ENCODE peak calls at places on chromosomes 2 and 18, in nine cellular contexts. V is D721Med, D is Calu3, K is mucosa of descending colon, Q is neural crest cell, U is foreskin fibroblast, F is GM06990, Y is glutamatergic neuron, M is epithelial cell of esophagus. A is an unnamed sample.

GRCh38 chr2:160432633-160433032 is 61.0 kb downstream of the RBMS1 start:
- DNase-seq in Q (no peak), M (peak), F (no peak), U (peak), V (no peak), Y (no peak), K (no peak), D (peak), A (no peak)

GRCh38 chr2:214808481-214808931 is 977 bp downstream of the BARD1 start:
- DNase-seq in U (peak), Y (no peak), D (no peak), K (no peak), V (no peak), Q (no peak), F (no peak), M (peak), A (no peak)

GRCh38 chr2:240905176-240905781 is 857 bp upstream of the CROCC2 start:
- DNase-seq in V (no peak), Y (peak), F (no peak), K (peak), M (no peak), U (no peak), D (peak), Q (no peak), A (no peak)

GRCh38 chr2:8805278-8806045 is 32.0 kb downstream of the KIDINS220 start:
- DNase-seq in F (no peak), Y (no peak), M (no peak), K (no peak), V (no peak), Q (no peak), U (peak), D (no peak), A (no peak)

GRCh38 chr2:197168705-197169104 is 141.9 kb downstream of the ANKRD44 start:
- DNase-seq in M (peak), U (peak), V (no peak), D (peak), Q (peak), K (peak), F (no peak), Y (peak), A (peak)

GRCh38 chr2:181984814-181985631 is 630 bp upstream of the PPP1R1C start:
- DNase-seq in F (no peak), M (no peak), V (no peak), K (no peak), Q (no peak), Y (no peak), U (no peak), D (no peak), A (no peak)

GRCh38 chr18:23934252-23934651 is 80.3 kb upstream of the TTC39C start:
- DNase-seq in D (no peak), Y (no peak), V (no peak), F (no peak), K (no peak), Q (no peak), M (no peak), U (no peak), A (no peak)

GRCh38 chr2:10772201-10772867 is 40.3 kb downstream of the PDIA6 start:
- DNase-seq in U (no peak), Q (no peak), Y (no peak), K (peak), M (no peak), F (no peak), V (no peak), D (no peak), A (no peak)

GRCh38 chr2:20143263-20143662 is 81.7 kb downstream of the SDC1 start:
- DNase-seq in Q (no peak), U (peak), M (peak), V (no peak), Y (no peak), D (peak), K (no peak), F (no peak), A (no peak)

GRCh38 chr2:45755585-45756330 is 104.3 kb downstream of the PRKCE start:
- DNase-seq in K (no peak), Y (no peak), V (no peak), U (peak), F (no peak), Q (no peak), M (no peak), D (no peak), A (no peak)

GRCh38 chr2:101831351-101831865 is 133.9 kb downstream of the MAP4K4 start:
- DNase-seq in F (no peak), Q (peak), V (no peak), D (peak), M (peak), U (peak), Y (peak), K (peak), A (peak)

GRCh38 chr2:9836074-9836473 is 7.2 kb upstream of the TAF1B start:
- DNase-seq in U (no peak), K (no peak), Q (no peak), F (no peak), Y (no peak), M (no peak), D (no peak), V (no peak), A (no peak)

GRCh38 chr2:241191101-241191500 is 2.6 kb downstream of the ANO7 start:
- DNase-seq in V (no peak), U (no peak), D (no peak), Q (no peak), F (no peak), Y (no peak), M (no peak), K (peak), A (no peak)

GRCh38 chr2:235333076-235333475 is 160.8 kb upstream of the AGAP1 start:
- DNase-seq in Y (no peak), D (no peak), M (no peak), U (no peak), K (no peak), Q (no peak), F (no peak), V (no peak), A (no peak)

GRCh38 chr2:88874063-88874657 is 182.7 kb downstream of the RPIA start:
- DNase-seq in M (peak), U (peak), K (no peak), V (no peak), Q (peak), D (peak), F (no peak), Y (peak), A (no peak)

GRCh38 chr2:9984217-9984739 is 32.8 kb downstream of the GRHL1 start:
- DNase-seq in V (peak), Y (no peak), U (peak), K (no peak), F (no peak), Q (no peak), D (no peak), M (peak), A (no peak)

DNA sequence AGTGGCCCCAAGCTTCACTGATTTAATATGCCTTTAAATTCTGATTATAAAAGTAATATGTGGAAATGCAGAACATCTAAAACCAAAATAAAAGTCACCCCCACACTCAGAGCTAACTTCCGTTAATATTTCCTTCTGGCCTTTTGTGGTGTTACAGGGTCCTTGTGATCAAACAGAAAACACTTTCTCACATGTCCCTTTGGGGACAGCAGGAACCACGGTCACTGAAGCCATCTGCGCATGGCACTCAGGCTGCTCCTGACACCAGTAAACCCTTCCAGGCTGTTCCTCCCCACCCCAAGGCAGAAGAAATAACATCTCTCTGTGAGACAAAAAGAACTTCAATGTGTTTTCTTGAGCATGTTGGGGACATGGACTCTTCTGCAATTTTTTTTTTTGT is 25.1 kb upstream of the GPR17 start:
- DNase-seq in U (no peak), Q (no peak), M (no peak), D (no peak), F (no peak), K (no peak), V (peak), Y (no peak), A (peak)
- TF ChIP-seq CTCF in U (no peak), Q (no peak), M (no peak), D (no peak), F (no peak), K (no peak), V (no peak), Y (no peak), A (no peak)

GRCh38 chr2:105634198-105634597 is 110.5 kb upstream of the NCK2 start:
- DNase-seq in K (no peak), F (no peak), V (no peak), Y (no peak), Q (no peak), D (no peak), M (no peak), U (peak), A (no peak)
- TF ChIP-seq CTCF in K (no peak), F (no peak), V (no peak), Y (no peak), Q (no peak), D (no peak), M (no peak), U (no peak), A (no peak)

DNA sequence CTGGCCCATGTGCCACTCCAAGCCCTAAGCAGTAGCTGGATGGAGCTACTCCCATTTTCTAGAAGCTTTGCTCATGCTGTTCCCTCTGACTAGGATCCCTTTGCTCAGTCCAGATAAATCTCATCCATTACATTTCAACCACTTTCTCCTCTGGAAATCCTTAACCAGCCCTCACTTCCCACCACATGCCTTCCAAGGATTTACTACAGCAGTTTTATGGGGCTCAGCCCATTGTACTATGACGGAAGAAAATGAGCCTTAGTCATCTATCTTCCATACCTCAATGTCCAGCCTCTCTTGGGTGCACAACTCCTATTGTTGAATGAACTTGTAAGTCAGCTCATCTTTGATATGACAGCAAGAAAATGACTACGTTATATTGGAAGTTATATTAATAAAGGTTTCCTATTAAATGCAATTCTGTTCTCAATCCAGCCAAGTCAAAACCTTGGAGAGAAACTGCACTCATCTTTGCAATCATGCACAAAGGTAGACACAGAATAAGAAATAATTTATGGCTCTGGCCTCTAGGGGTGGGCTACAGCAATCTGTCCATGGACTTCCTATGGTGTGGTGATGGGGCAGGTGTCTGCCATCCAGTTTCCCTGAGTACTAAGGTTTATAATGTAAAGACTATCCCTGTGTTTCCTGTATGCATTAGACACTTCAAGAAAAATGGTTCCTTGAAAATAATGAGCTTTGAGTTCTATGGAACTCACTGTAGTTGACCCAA is 3.4 kb downstream of the B4GALT6 start:
- DNase-seq in Y (peak), V (no peak), M (peak), U (no peak), D (no peak), K (no peak), Q (no peak), F (no peak), A (no peak)
- TF ChIP-seq CTCF in Y (peak), V (no peak), M (peak), U (no peak), D (no peak), K (no peak), Q (peak), F (peak), A (no peak)

DNA sequence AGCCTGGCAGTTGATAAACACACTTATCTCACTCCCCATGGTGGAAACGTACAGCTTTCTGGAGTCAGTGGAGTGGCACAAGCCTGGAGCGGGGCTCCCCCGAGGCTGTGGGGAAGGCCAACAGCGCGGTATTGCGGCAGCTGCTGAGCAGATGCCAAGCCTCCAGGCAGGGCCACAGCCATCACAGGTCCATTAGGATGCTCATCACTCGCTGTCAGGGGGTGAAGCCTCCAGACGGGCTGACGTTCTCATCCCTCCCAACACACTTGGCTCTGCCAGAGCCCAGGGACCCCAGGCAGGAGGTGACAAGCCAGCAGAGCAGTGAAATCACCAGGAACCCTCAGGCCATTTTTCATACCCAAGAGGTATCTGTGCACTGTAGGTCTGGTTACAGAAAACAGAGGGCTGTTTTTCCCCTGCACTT is 529.2 kb upstream of the KLHL29 start:
- DNase-seq in F (no peak), Y (peak), U (no peak), Q (no peak), V (no peak), D (no peak), K (no peak), M (no peak), A (no peak)
- TF ChIP-seq CTCF in F (no peak), Y (no peak), U (no peak), Q (no peak), V (no peak), D (no peak), K (no peak), M (no peak), A (no peak)

GRCh38 chr2:118176601-118177000 is 88.3 kb downstream of the INSIG2 start:
- DNase-seq in D (no peak), Q (no peak), F (no peak), Y (no peak), K (no peak), V (no peak), M (no peak), U (no peak), A (no peak)

GRCh38 chr2:118179445-118179844 is 91.2 kb downstream of the INSIG2 start:
- DNase-seq in M (no peak), Q (no peak), D (no peak), V (no peak), U (no peak), Y (no peak), K (no peak), F (no peak), A (no peak)

GRCh38 chr2:118177318-118177717 is 89.0 kb downstream of the INSIG2 start:
- DNase-seq in K (no peak), F (no peak), Q (no peak), D (no peak), Y (no peak), M (no peak), U (no peak), V (no peak), A (no peak)

DNA sequence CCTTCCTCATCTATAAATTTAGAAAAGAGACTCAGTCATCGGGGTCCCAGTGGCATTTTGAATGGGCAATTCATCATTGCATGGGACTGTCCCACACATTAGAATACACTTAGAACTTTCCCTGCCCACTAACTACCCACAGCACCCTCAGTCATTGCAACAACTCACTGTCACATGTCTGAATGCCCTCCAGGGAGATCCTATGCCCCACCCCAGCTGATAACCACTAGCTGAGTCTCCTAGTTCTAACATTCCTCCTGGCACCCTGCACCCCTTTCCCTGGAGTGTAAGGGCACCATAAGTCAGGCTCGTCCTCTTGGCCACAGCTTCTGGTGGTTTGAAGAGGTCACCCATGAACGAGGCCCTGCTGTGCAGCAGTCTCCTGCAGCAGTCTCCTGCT is 89.7 kb downstream of the INSIG2 start:
- DNase-seq in Q (no peak), Y (no peak), V (no peak), K (no peak), U (no peak), F (no peak), M (peak), D (no peak), A (no peak)
- TF ChIP-seq CTCF in Q (no peak), Y (no peak), V (no peak), K (no peak), U (no peak), F (no peak), M (no peak), D (no peak), A (no peak)

GRCh38 chr2:183091954-183092345 is 13.4 kb downstream of the DUSP19 start:
- DNase-seq in K (no peak), F (no peak), U (no peak), D (no peak), Q (no peak), Y (no peak), M (no peak), V (no peak), A (no peak)

GRCh38 chr2:183091318-183091953 is 12.9 kb downstream of the DUSP19 start:
- DNase-seq in M (no peak), D (no peak), F (no peak), U (no peak), V (no peak), Q (no peak), K (no peak), Y (no peak), A (no peak)

GRCh38 chr2:183089192-183089851 is 10.8 kb downstream of the DUSP19 start:
- DNase-seq in M (no peak), U (no peak), D (no peak), K (no peak), Y (no peak), Q (no peak), V (no peak), F (no peak), A (no peak)

GRCh38 chr2:183088061-183088460 is 9.5 kb downstream of the DUSP19 start:
- DNase-seq in U (no peak), Y (no peak), Q (no peak), F (no peak), V (no peak), M (no peak), K (no peak), D (no peak), A (no peak)

DNA sequence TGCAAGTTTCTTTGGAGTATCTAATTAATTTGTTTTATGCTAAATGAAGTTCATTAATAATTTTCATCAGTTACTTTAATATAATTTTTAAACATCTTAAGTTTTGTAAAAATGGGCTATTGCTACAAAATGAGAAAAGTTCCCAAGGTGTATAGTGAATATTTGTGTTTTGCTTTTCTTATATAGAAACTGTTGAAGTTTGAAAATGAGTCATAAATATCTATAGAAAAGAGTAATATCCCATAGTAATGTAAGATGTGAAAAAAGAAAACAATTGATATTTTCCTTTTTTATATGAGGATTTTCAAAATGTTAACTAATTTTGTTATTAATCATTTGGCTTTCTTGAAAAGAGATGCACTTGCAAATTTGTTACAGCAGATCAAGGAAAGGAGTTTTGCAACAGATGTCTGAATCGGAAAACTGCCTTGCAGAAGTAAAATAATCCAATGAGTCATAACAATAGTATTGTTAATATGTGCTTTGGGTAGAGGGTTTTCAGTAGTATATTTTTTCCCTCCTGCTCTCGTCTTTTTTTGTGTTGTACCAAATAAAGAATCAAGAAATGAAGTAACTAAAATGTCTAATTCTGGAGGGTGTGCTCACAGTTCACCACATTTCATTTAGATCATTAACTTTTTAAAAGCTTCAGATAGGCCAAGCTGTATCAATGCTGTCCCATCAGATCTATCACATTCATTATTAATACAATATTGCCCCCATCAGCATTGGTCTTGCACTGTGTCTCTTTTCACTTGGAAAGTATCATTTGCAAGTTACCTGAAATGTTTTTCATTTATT is 15.5 kb downstream of the DUSP19 start:
- DNase-seq in Q (no peak), V (no peak), M (peak), F (peak), D (no peak), U (peak), K (no peak), Y (no peak), A (no peak)
- TF ChIP-seq CTCF in Q (no peak), V (no peak), M (no peak), F (peak), D (no peak), U (no peak), K (no peak), Y (no peak), A (no peak)

DNA sequence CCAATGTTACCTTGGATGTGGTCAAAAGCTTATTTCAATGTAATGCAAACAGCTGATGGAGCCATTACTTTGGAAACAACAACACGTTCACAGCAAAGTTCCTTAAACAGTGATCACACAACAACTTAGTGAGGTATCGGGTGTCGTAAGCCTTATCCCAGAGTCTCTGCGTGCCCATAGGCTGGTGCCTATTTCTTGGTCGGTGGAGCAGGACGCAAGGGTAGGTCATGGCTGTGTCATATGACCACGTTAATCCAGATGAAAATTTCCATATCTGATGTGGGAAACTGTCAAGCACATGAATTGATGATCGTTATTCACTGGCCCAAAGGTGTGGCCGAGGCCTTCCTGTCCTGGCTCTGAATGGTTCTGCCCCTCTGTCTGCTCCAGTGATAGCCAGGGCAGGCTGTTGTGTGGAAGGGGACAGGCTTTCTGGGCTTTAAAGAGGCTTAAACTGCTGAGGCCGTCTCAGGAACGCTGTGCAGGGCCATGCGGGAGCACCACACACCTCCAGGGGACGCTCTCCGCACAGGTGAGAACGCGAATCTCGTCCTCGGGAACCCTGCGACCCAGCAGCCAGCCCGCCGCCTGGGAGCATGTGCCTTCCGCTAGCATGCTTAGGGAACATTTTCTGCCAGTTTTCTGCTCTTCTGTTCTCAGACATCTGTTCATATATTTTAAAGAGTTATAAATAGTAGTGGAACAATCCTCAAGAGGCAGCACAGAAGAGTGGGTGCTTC is 90.6 kb downstream of the KCTD1 start:
- DNase-seq in M (no peak), V (no peak), D (no peak), U (no peak), F (no peak), K (no peak), Y (peak), Q (no peak), A (no peak)
- TF ChIP-seq CTCF in M (no peak), V (no peak), D (no peak), U (no peak), F (peak), K (no peak), Y (peak), Q (peak), A (no peak)

GRCh38 chr2:157843935-157844334 is 32.2 kb downstream of the ACVR1 start:
- DNase-seq in F (no peak), V (no peak), D (no peak), K (no peak), Q (no peak), U (no peak), M (no peak), Y (no peak), A (no peak)
- TF ChIP-seq CTCF in F (no peak), V (no peak), D (no peak), K (no peak), Q (no peak), U (no peak), M (no peak), Y (no peak), A (no peak)

A was measured in activated B cell treated with CpG ODN at 0.5 μM for 24 hours.